ENCODE peak calls at places on chromosome 20, in five cellular contexts. Z, J, K, Y and L are unnamed samples.

GRCh38 chr20:53963670-53964466 is 106.5 kb downstream of the BCAS1 start:
- DNase-seq in Y (no peak), K (no peak), Z (no peak), J (no peak), L (no peak)

GRCh38 chr20:25100914-25101313 is 19.0 kb upstream of the VSX1 start:
- DNase-seq in J (no peak), Y (peak; percentile 27), K (no peak), Z (no peak), L (no peak)

GRCh38 chr20:56285496-56285895 is 37.0 kb downstream of the MC3R start:
- DNase-seq in K (no peak), Y (no peak), J (no peak), Z (no peak), L (no peak)

GRCh38 chr20:59122377-59122932 is 41.2 kb upstream of the ZNF831 start:
- DNase-seq in Y (no peak), J (no peak), K (no peak), Z (no peak), L (no peak)

GRCh38 chr20:59933296-59933848 is at the start of gene SYCP2:
- DNase-seq in K (peak; percentile 28), J (peak; percentile 83), Z (peak; percentile 57), Y (peak; percentile 49), L (peak; percentile 13)

GRCh38 chr20:14406495-14406894 is 69.1 kb upstream of the FLRT3 start:
- DNase-seq in Y (peak; percentile 14), J (no peak), K (peak; percentile 3), Z (no peak), L (peak; percentile 50)

GRCh38 chr20:55744896-55745295 is 260.4 kb downstream of the CBLN4 start:
- DNase-seq in J (no peak), Z (no peak), K (no peak), Y (no peak), L (no peak)

GRCh38 chr20:14178952-14179351 is 158.5 kb downstream of the FLRT3 start:
- DNase-seq in Y (no peak), J (no peak), K (no peak), Z (no peak), L (no peak)

GRCh38 chr20:53897884-53898557 is 172.4 kb downstream of the BCAS1 start:
- DNase-seq in J (no peak), Y (no peak), Z (no peak), K (no peak), L (no peak)

GRCh38 chr20:37314617-37315292 is 25.3 kb downstream of the MANBAL start:
- DNase-seq in K (peak; percentile 70), Z (peak; percentile 52), Y (peak; percentile 52), J (peak; percentile 89), L (no peak)

GRCh38 chr20:59291740-59292139 is 8.7 kb upstream of the EDN3 start:
- DNase-seq in Y (no peak), J (no peak), Z (peak; percentile 81), K (no peak), L (no peak)

GRCh38 chr20:11248691-11249178 is 574.9 kb upstream of the JAG1 start:
- DNase-seq in Z (no peak), K (no peak), J (no peak), Y (no peak), L (no peak)
- H3K4me3 ChIP-seq in Z (no peak overlapping the region), K (no peak overlapping the region), J (no peak overlapping the region), Y (no peak overlapping the region), L (no peak overlapping the region)

GRCh38 chr20:21114584-21114983 is 8.4 kb upstream of the LINC00237 start:
- DNase-seq in Y (no peak), Z (no peak), J (no peak), K (no peak), L (no peak)

GRCh38 chr20:21111416-21111815 is 5.3 kb upstream of the LINC00237 start:
- DNase-seq in Z (no peak), K (no peak), J (no peak), Y (no peak), L (no peak)

GRCh38 chr20:21109144-21109543 is 3.0 kb upstream of the LINC00237 start:
- DNase-seq in K (no peak), J (no peak), Y (no peak), Z (no peak), L (no peak)

GRCh38 chr20:21113697-21114096 is 7.5 kb upstream of the LINC00237 start:
- DNase-seq in Z (no peak), K (no peak), Y (no peak), J (no peak), L (no peak)

DNA sequence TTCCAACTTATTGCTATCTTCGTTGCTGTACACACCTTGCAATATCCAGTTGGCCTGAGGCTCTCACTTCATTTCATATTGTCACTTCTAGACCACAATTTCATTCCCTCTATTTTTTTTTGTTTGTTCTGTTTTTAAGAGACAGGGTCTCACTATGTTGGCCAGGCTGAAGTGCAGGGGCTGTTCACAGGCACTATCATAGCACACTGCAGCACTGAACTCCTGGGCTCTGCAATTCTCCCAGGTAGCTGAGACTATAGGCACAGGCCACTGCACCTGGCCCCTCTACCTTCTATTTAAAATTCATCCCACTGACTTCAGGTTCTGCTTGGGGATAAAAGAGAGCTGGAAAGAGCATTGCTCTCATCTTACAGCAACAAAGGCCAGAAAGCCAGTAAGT is 4.7 kb upstream of the LINC00237 start:
- DNase-seq in K (no peak), Z (no peak), J (no peak), Y (no peak), L (no peak)
- TF ChIP-seq CTCF in K (no peak), Z (no peak), J (no peak), Y (no peak), L (no peak)

DNA sequence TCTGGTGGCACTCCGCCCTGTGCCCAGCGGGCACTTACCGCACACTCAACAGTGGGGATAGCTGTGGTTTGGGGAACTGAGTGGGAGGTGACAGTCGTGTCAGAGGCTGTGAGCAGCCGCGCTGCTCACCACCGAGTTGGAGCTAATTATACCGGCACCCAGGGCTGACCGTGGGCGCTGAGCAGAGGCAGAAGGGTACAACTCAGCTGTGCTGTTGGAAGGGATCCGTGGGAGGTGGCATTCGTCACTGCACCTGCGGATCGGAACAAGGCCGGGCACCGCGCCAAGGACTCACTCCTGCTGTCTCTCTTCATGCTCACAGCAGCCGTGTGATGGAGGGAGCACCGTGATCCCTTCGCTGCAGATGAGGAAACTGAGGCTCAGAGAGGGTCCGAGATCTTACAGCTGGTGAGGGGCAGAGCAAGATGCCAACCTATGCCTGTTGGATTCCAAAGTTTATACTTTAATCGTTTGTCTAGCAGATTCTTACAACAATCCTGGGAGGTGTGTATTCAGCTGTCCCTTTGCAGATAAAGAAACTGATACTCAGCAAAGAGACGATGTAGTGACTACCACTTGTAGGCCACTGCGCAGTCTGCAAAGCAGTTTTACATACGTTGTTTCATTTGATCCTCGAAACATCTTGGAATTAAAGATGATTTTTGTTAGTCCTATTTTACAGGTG is 713 bp upstream of the ELMO2 start:
- DNase-seq in J (peak; percentile 92), Z (peak; percentile 92), Y (peak; percentile 19), K (no peak), L (no peak)
- H3K27ac ChIP-seq in J (peak overlapping the region; percentile 95), Z (peak overlapping the region; percentile 88), Y (no peak overlapping the region), K (no peak overlapping the region), L (no peak overlapping the region)

GRCh38 chr20:11409526-11409925 is 508.2 kb upstream of the BTBD3 start:
- DNase-seq in Y (no peak), J (no peak), K (no peak), Z (no peak), L (no peak)

DNA sequence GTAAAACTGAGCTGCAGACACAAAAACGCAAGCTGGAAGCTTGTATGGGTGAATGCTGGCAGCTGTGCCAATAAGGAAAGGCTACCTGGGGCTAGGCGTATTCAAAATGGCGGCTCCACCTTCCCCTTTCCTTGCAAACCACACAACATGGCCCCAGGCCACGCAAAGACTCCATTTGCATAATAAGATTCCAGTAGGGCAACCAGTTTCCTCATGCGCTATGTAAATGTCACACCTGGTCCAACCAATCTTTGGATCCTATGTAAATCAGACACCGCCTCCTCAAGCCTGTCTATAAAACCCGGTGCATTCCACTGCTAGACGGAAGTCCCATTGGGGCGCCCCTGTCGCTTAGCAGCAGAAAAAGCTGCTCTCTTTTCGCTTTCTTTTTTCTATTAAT is 505.9 kb upstream of the BTBD3 start:
- DNase-seq in K (no peak), Z (no peak), Y (no peak), J (peak; percentile 21), L (no peak)
- H3K4me3 ChIP-seq in K (no peak overlapping the region), Z (no peak overlapping the region), Y (no peak overlapping the region), J (no peak overlapping the region), L (no peak overlapping the region)

GRCh38 chr20:62403331-62403730 is 3.8 kb downstream of the CABLES2 start:
- DNase-seq in Y (no peak), K (no peak), J (no peak), Z (no peak), L (no peak)

GRCh38 chr20:62400541-62400940 is 6.5 kb downstream of the CABLES2 start:
- DNase-seq in K (no peak), Z (no peak), J (no peak), Y (no peak), L (no peak)

GRCh38 chr20:62400021-62400420 is 7.1 kb downstream of the CABLES2 start:
- DNase-seq in J (no peak), Z (no peak), Y (no peak), K (no peak), L (no peak)

GRCh38 chr20:62402456-62402855 is 4.6 kb downstream of the CABLES2 start:
- DNase-seq in Y (no peak), J (no peak), K (no peak), Z (no peak), L (no peak)

DNA sequence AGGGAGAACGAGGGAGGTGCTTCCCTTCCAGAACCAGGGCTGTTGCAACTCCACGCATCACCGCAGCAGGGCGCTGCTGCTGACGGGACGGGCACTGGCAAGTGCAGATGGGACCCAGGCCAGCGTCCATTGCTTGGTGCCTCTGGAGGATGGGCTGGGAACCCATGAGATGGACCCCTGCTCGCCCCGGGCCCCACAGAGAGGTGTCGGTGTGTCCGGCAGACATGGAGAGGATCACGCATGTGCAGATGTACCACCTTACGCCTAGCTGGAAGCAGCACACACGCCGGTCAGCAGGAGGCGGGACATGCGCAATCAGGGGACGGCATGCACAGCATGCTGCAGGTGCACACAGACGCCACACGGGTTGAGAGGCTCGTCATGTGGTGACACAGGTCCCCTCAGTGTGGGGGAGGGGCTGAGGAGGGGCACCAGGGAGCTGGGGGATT is 5.7 kb downstream of the CABLES2 start:
- DNase-seq in J (no peak), K (no peak), Z (no peak), Y (no peak), L (no peak)
- TF ChIP-seq CTCF in J (no peak), K (no peak), Z (no peak), Y (peak; percentile 10), L (peak; percentile 40)